ENCODE peak calls at places on chromosomes 2 and 18, in four cellular contexts. Y is LoVo, R is NCI-H1048, M is AG04450. U is an unnamed sample.

GRCh38 chr2:171723724-171724683 is 36.7 kb downstream of the DYNC1I2 start:
- DNase-seq in Y (no peak), R (no peak), M (no peak), U (no peak)

GRCh38 chr2:44945676-44946427 is 4.3 kb downstream of the SIX3 start:
- DNase-seq in Y (no peak), R (no peak), M (no peak), U (no peak)

GRCh38 chr2:171293661-171294060 is 133.0 kb upstream of the TLK1 start:
- DNase-seq in Y (no peak), R (no peak), M (no peak), U (no peak)

GRCh38 chr2:49152824-49153223 is 1.5 kb downstream of the FSHR start:
- DNase-seq in Y (no peak), R (no peak), M (no peak), U (no peak)

GRCh38 chr18:46449499-46449898 is 207.5 kb downstream of the LOXHD1 start:
- DNase-seq in Y (no peak), R (no peak), M (no peak), U (no peak)

GRCh38 chr2:183059561-183059960 is 19.0 kb upstream of the DUSP19 start:
- DNase-seq in Y (peak), R (no peak), M (no peak), U (no peak)

GRCh38 chr2:69122271-69122670 is 109.3 kb downstream of the ANTXR1 start:
- DNase-seq in Y (no peak), R (no peak), M (no peak), U (no peak)

GRCh38 chr2:16625201-16625729 is 40.4 kb downstream of the CYRIA start:
- DNase-seq in Y (no peak), R (no peak), M (no peak), U (no peak)

GRCh38 chr2:17899871-17900270 is 21.4 kb downstream of the KCNS3 start:
- DNase-seq in Y (peak), R (no peak), M (no peak), U (no peak)